ENCODE peak calls at places on chromosomes 7 and 10, in eight cellular contexts. C is fibroblast of lung; A is memory B cell; Y is GM23338; S is HCT116; L is posterior vena cava; F is hippocampal formation; E is activated T-helper 2 cell treated with anti-CD3 and anti-CD28 coated beads, Interferon-gamma antibody, Interleukin-2, Interleukin-4, amounts not matched to agents 10 μg/mL and 5 μg/mL and 100 μg/mL, durations not matched to agents 14 hours and 24 hours and 36 hours. M is an unnamed sample.

GRCh38 chr10:113690749-113691148 is 11.0 kb downstream of the CASP7 start:
- DNase-seq in C (no peak), A (no peak), Y (no peak), S (no peak), L (no peak), F (no peak), E (no peak), M (no peak)

GRCh38 chr10:11757820-11758463 is 15.8 kb downstream of the ECHDC3 start:
- DNase-seq in C (peak; percentile 76), A (peak; percentile 82), Y (peak; percentile 85), S (peak; percentile 66), L (peak; percentile 96), F (peak; percentile 57), E (peak; percentile 70), M (peak; percentile 45)

GRCh38 chr7:107234436-107234835 is 65.6 kb downstream of the HBP1 start:
- DNase-seq in C (peak; percentile 16), A (no peak), Y (peak; percentile 41), S (no peak), L (no peak), F (peak; percentile 60), E (no peak), M (no peak)

GRCh38 chr10:21517134-21517982 is 8.1 kb downstream of the SKIDA1 start:
- DNase-seq in C (peak; percentile 70), A (peak; percentile 15), Y (peak; percentile 92), S (no peak), L (peak; percentile 84), F (no peak), E (no peak), M (peak; percentile 50)

GRCh38 chr10:51926336-51926735 is 226.9 kb upstream of the CSTF2T start:
- DNase-seq in C (no peak), A (no peak), Y (no peak), S (no peak), L (no peak), F (no peak), E (no peak), M (no peak)

GRCh38 chr7:13829231-13829630 is 160.2 kb downstream of the ETV1 start:
- DNase-seq in C (peak; percentile 12), A (no peak), Y (no peak), S (no peak), L (no peak), F (no peak), E (no peak), M (no peak)

GRCh38 chr7:133352430-133352829 is 99.6 kb downstream of the EXOC4 start:
- DNase-seq in C (no peak), A (no peak), Y (no peak), S (no peak), L (no peak), F (no peak), E (no peak), M (no peak)

GRCh38 chr7:94414481-94414880 is 19.8 kb downstream of the COL1A2 start:
- DNase-seq in C (peak; percentile 76), A (no peak), Y (no peak), S (no peak), L (no peak), F (no peak), E (no peak), M (no peak)

GRCh38 chr10:123381271-123381670 is 227.1 kb downstream of the BUB3 start:
- DNase-seq in C (peak; percentile 13), A (no peak), Y (no peak), S (no peak), L (no peak), F (no peak), E (no peak), M (no peak)

GRCh38 chr10:88879754-88880286 is at the start of gene STAMBPL1:
- DNase-seq in C (no peak), A (no peak), Y (no peak), S (no peak), L (no peak), F (no peak), E (no peak), M (peak; percentile 37)

GRCh38 chr10:123136806-123137642 is 1.3 kb downstream of the HMX3 start:
- DNase-seq in C (peak; percentile 24), A (no peak), Y (peak; percentile 69), S (no peak), L (peak; percentile 82), F (no peak), E (peak; percentile 20), M (no peak)

GRCh38 chr7:102426268-102427031 is 6.9 kb upstream of the ORAI2 start:
- DNase-seq in C (no peak), A (peak; percentile 70), Y (no peak), S (no peak), L (no peak), F (no peak), E (peak; percentile 76), M (no peak)

GRCh38 chr10:78981970-78982281 is 86.8 kb upstream of the ZMIZ1 start:
- DNase-seq in C (peak; percentile 29), A (no peak), Y (no peak), S (no peak), L (no peak), F (no peak), E (no peak), M (no peak)

GRCh38 chr10:35011771-35012191 is 78.4 kb downstream of the CUL2 start:
- DNase-seq in C (peak; percentile 57), A (no peak), Y (no peak), S (no peak), L (no peak), F (no peak), E (no peak), M (no peak)

GRCh38 chr7:886626-887487 is 10.5 kb downstream of the GET4 start:
- DNase-seq in C (no peak), A (no peak), Y (no peak), S (no peak), L (peak; percentile 76), F (no peak), E (no peak), M (no peak)

GRCh38 chr10:81280497-81281479 is 594.2 kb upstream of the NRG3 start:
- DNase-seq in C (no peak), A (no peak), Y (no peak), S (no peak), L (no peak), F (no peak), E (no peak), M (no peak)

GRCh38 chr10:1381339-1381738 is 325.2 kb downstream of the WDR37 start:
- DNase-seq in C (no peak), A (no peak), Y (no peak), S (no peak), L (no peak), F (no peak), E (no peak), M (no peak)

GRCh38 chr10:44975487-44976331 is 2.9 kb downstream of the DEPP1 start:
- DNase-seq in C (peak; percentile 86), A (no peak), Y (peak; percentile 78), S (peak; percentile 23), L (peak; percentile 79), F (no peak), E (no peak), M (peak; percentile 3)

GRCh38 chr10:5089869-5090268 is 4.3 kb upstream of the AKR1C3 start:
- DNase-seq in C (peak; percentile 14), A (no peak), Y (peak; percentile 79), S (peak; percentile 34), L (no peak), F (no peak), E (no peak), M (no peak)

M was measured in SW 1271.